ENCODE peak calls at places on chromosomes 5 and 9, in eight cellular contexts. W is glutamatergic neuron, R is EL, G is heart left ventricle, V is aorta, C is ELF-1, D is T-helper 9 cell, K is NCI-H1105. P is an unnamed sample.

GRCh38 chr5:93789173-93790070 is 48.0 kb upstream of the POU5F2 start:
- DNase-seq in R (peak; percentile 76), C (no peak), W (no peak), G (no peak), K (no peak), V (no peak), D (no peak), P (no peak)

GRCh38 chr5:172740483-172741205 is 30.4 kb downstream of the DUSP1 start:
- DNase-seq in G (peak; percentile 88), C (peak; percentile 56), V (peak; percentile 93), W (no peak), R (peak; percentile 91), K (no peak), D (no peak), P (no peak)

GRCh38 chr5:126857472-126858410 is 80.8 kb downstream of the LMNB1 start:
- DNase-seq in V (no peak), W (no peak), D (no peak), G (no peak), K (no peak), R (no peak), C (no peak), P (no peak)

GRCh38 chr9:124297553-124297905 is 39.8 kb downstream of the NEK6 start:
- DNase-seq in V (peak; percentile 79), D (no peak), G (peak; percentile 93), K (no peak), R (peak; percentile 98), C (peak; percentile 96), W (no peak), P (no peak)

GRCh38 chr9:135608294-135608998 is 30.9 kb downstream of the GLT6D1 start:
- DNase-seq in V (no peak), W (no peak), G (no peak), R (no peak), K (no peak), C (no peak), D (no peak), P (no peak)

GRCh38 chr5:159465604-159466003 is 135.3 kb upstream of the IL12B start:
- DNase-seq in K (no peak), D (no peak), C (no peak), V (no peak), W (no peak), G (no peak), R (no peak), P (no peak)

GRCh38 chr5:144076521-144077083 is 93.9 kb downstream of the YIPF5 start:
- DNase-seq in R (no peak), C (no peak), V (no peak), G (no peak), K (no peak), D (no peak), W (no peak), P (no peak)

GRCh38 chr5:172299916-172300439 is 16.4 kb upstream of the UBTD2 start:
- DNase-seq in W (no peak), G (no peak), D (no peak), K (no peak), C (peak; percentile 17), R (peak; percentile 61), V (no peak), P (no peak)

GRCh38 chr5:174022384-174023095 is 23.0 kb upstream of the NSG2 start:
- DNase-seq in K (no peak), C (peak; percentile 73), R (no peak), D (no peak), V (no peak), W (no peak), G (no peak), P (no peak)

GRCh38 chr5:143197260-143197656 is 206.2 kb downstream of the NR3C1 start:
- DNase-seq in V (no peak), D (no peak), R (peak; percentile 30), C (no peak), K (no peak), G (no peak), W (no peak), P (no peak)

GRCh38 chr5:174045470-174046025 is at the start of gene NSG2:
- DNase-seq in K (peak; percentile 76), W (peak; percentile 91), V (peak; percentile 69), G (peak; percentile 89), R (peak; percentile 83), D (no peak), C (peak; percentile 97), P (peak; percentile 92)

GRCh38 chr9:133535285-133535877 is 877 bp downstream of the ADAMTSL2 start:
- DNase-seq in V (no peak), W (no peak), R (no peak), K (no peak), C (no peak), D (no peak), G (no peak), P (no peak)

GRCh38 chr5:142056831-142057696 is 44.2 kb upstream of the GNPDA1 start:
- DNase-seq in G (no peak), K (no peak), V (no peak), R (no peak), C (no peak), W (no peak), D (no peak), P (no peak)

GRCh38 chr5:134252671-134253070 is 26.8 kb upstream of the PPP2CA start:
- DNase-seq in D (no peak), G (no peak), W (no peak), V (no peak), R (peak; percentile 90), C (no peak), K (no peak), P (no peak)

GRCh38 chr5:144547098-144547499 is 376.4 kb downstream of the KCTD16 start:
- DNase-seq in V (no peak), W (no peak), C (no peak), G (no peak), R (peak; percentile 32), D (no peak), K (no peak), P (no peak)

GRCh38 chr9:122005597-122005996 is 87.5 kb downstream of the TTLL11 start:
- DNase-seq in G (no peak), D (no peak), V (no peak), C (no peak), R (peak; percentile 81), K (no peak), W (no peak), P (no peak)

GRCh38 chr5:150186137-150186536 is 3.7 kb upstream of the SLC6A7 start:
- DNase-seq in G (no peak), V (no peak), C (peak; percentile 59), R (no peak), W (no peak), D (no peak), K (no peak), P (no peak)

GRCh38 chr9:128218518-128219389 is 15.6 kb downstream of the DNM1 start:
- DNase-seq in D (peak; percentile 85), C (peak; percentile 100), W (peak; percentile 92), K (peak; percentile 45), G (peak; percentile 93), V (peak; percentile 97), R (peak; percentile 46), P (peak; percentile 94)

GRCh38 chr5:8611067-8611466 is 742.1 kb downstream of the MTRR start:
- DNase-seq in V (no peak), W (no peak), G (no peak), K (no peak), R (no peak), C (no peak), D (no peak), P (no peak)

GRCh38 chr9:119412399-119412798 is 43.2 kb upstream of the BRINP1 start:
- DNase-seq in K (no peak), D (no peak), R (no peak), V (no peak), W (no peak), C (peak; percentile 92), G (no peak), P (no peak)

GRCh38 chr5:116652196-116652729 is 77.6 kb upstream of the SEMA6A start:
- DNase-seq in G (peak; percentile 86), V (no peak), D (no peak), K (no peak), R (no peak), C (peak; percentile 67), W (peak; percentile 72), P (peak; percentile 76)

GRCh38 chr5:62718368-62718767 is 139.7 kb downstream of the LRRC70 start:
- DNase-seq in V (no peak), K (no peak), R (no peak), G (no peak), C (peak; percentile 8), W (no peak), D (no peak), P (no peak)

GRCh38 chr5:114305402-114306207 is 56.3 kb upstream of the KCNN2 start:
- DNase-seq in D (no peak), R (peak; percentile 61), V (no peak), C (peak; percentile 23), K (no peak), W (no peak), G (no peak), P (peak; percentile 28)

GRCh38 chr5:118762291-118762690 is 226.1 kb downstream of the DTWD2 start:
- DNase-seq in V (no peak), W (no peak), K (no peak), G (no peak), D (no peak), R (no peak), C (peak; percentile 6), P (no peak)